ENCODE peak calls at places on chromosome 22, in four cellular contexts. One of them, this sample, is unnamed.

GRCh38 chr22:23772315-23773246 is at the start of gene MMP11:
- DNase-seq in midbrain: no peak
- DNase-seq in sigmoid colon: peak
- DNase-seq in sciatic nerve: peak
- DNase-seq in this sample: no peak

GRCh38 chr22:40348025-40348658 is 1.8 kb downstream of the ADSL start:
- DNase-seq in sciatic nerve: peak
- DNase-seq in sigmoid colon: no peak
- DNase-seq in midbrain: peak
- DNase-seq in this sample: peak

GRCh38 chr22:49613871-49614270 is 213.8 kb downstream of the BRD1 start:
- DNase-seq in sciatic nerve: no peak
- DNase-seq in midbrain: no peak
- DNase-seq in sigmoid colon: no peak
- DNase-seq in this sample: no peak

GRCh38 chr22:24975813-24976341 is 23.4 kb downstream of the KIAA1671 start:
- DNase-seq in sciatic nerve: peak
- DNase-seq in sigmoid colon: peak
- DNase-seq in midbrain: peak
- DNase-seq in this sample: peak

GRCh38 chr22:33654173-33654890 is 265.9 kb downstream of the LARGE1 start:
- DNase-seq in sciatic nerve: no peak
- DNase-seq in midbrain: no peak
- DNase-seq in sigmoid colon: no peak
- DNase-seq in this sample: no peak

GRCh38 chr22:44129614-44129976 is 51.1 kb upstream of the PARVG start:
- DNase-seq in midbrain: no peak
- DNase-seq in sigmoid colon: peak
- DNase-seq in sciatic nerve: peak
- DNase-seq in this sample: no peak

GRCh38 chr22:19743626-19744025 is 17.0 kb upstream of the TBX1 start:
- DNase-seq in midbrain: no peak
- DNase-seq in sigmoid colon: no peak
- DNase-seq in sciatic nerve: no peak
- DNase-seq in this sample: no peak

GRCh38 chr22:49327411-49327810 is 500.3 kb downstream of the BRD1 start:
- DNase-seq in sigmoid colon: no peak
- DNase-seq in midbrain: no peak
- DNase-seq in sciatic nerve: peak
- DNase-seq in this sample: no peak

GRCh38 chr22:43060213-43060612 is 29.0 kb downstream of the TTLL1 start:
- DNase-seq in midbrain: no peak
- DNase-seq in sciatic nerve: no peak
- DNase-seq in sigmoid colon: no peak
- DNase-seq in this sample: peak

GRCh38 chr22:46090051-46090591 is 60.2 kb upstream of the PPARA start:
- DNase-seq in sigmoid colon: peak
- DNase-seq in midbrain: no peak
- DNase-seq in sciatic nerve: peak
- DNase-seq in this sample: no peak

GRCh38 chr22:27785818-27786217 is 15.7 kb downstream of the MN1 start:
- DNase-seq in sciatic nerve: no peak
- DNase-seq in sigmoid colon: no peak
- DNase-seq in midbrain: no peak
- DNase-seq in this sample: no peak

GRCh38 chr22:37303821-37304274 is 21.5 kb downstream of the CYTH4 start:
- DNase-seq in midbrain: no peak
- DNase-seq in sciatic nerve: no peak
- DNase-seq in sigmoid colon: no peak
- DNase-seq in this sample: no peak

GRCh38 chr22:43478621-43479285 is 66.9 kb downstream of the MPPED1 start:
- DNase-seq in sigmoid colon: no peak
- DNase-seq in midbrain: no peak
- DNase-seq in sciatic nerve: no peak
- DNase-seq in this sample: no peak

GRCh38 chr22:19382240-19382639 is 49.3 kb downstream of the HIRA start:
- DNase-seq in sigmoid colon: peak
- DNase-seq in sciatic nerve: no peak
- DNase-seq in midbrain: no peak
- DNase-seq in this sample: no peak

GRCh38 chr22:23044570-23044969 is 25.7 kb upstream of the GNAZ start:
- DNase-seq in sciatic nerve: no peak
- DNase-seq in midbrain: no peak
- DNase-seq in sigmoid colon: no peak
- DNase-seq in this sample: no peak

GRCh38 chr22:35315855-35316745 is 16.4 kb downstream of the TOM1 start:
- DNase-seq in sigmoid colon: peak
- DNase-seq in midbrain: no peak
- DNase-seq in sciatic nerve: no peak
- DNase-seq in this sample: peak

GRCh38 chr22:25413620-25414019 is 150.9 kb upstream of the GRK3 start:
- DNase-seq in midbrain: no peak
- DNase-seq in sigmoid colon: no peak
- DNase-seq in sciatic nerve: no peak
- DNase-seq in this sample: no peak

GRCh38 chr22:37015587-37015878 is 3.7 kb downstream of the TST start:
- DNase-seq in sciatic nerve: no peak
- DNase-seq in midbrain: no peak
- DNase-seq in sigmoid colon: no peak
- DNase-seq in this sample: no peak

GRCh38 chr22:17540481-17540880 is 22.8 kb upstream of the SLC25A18 start:
- DNase-seq in midbrain: no peak
- DNase-seq in sigmoid colon: no peak
- DNase-seq in sciatic nerve: no peak
- DNase-seq in this sample: no peak

GRCh38 chr22:44574581-44575343 is 76.7 kb upstream of the RTL6 start:
- DNase-seq in sciatic nerve: peak
- DNase-seq in midbrain: no peak
- DNase-seq in sigmoid colon: peak
- DNase-seq in this sample: no peak

GRCh38 chr22:21775061-21775460 is 39.5 kb upstream of the YPEL1 start:
- DNase-seq in sciatic nerve: peak
- DNase-seq in midbrain: no peak
- DNase-seq in sigmoid colon: no peak
- DNase-seq in this sample: peak

GRCh38 chr22:41596776-41597634 is 7.4 kb upstream of the PMM1 start:
- DNase-seq in midbrain: peak
- DNase-seq in sciatic nerve: no peak
- DNase-seq in sigmoid colon: peak
- DNase-seq in this sample: peak

GRCh38 chr22:50599816-50600454 is 658 bp upstream of the MAPK8IP2 start:
- DNase-seq in midbrain: no peak
- DNase-seq in sigmoid colon: peak
- DNase-seq in sciatic nerve: peak
- DNase-seq in this sample: no peak

GRCh38 chr22:37905534-37906363 is at the start of gene MICALL1:
- DNase-seq in sigmoid colon: peak
- DNase-seq in sciatic nerve: peak
- DNase-seq in midbrain: peak
- DNase-seq in this sample: peak

GRCh38 chr22:45709004-45709739 is 37.5 kb downstream of the ATXN10 start:
- DNase-seq in midbrain: no peak
- DNase-seq in sigmoid colon: no peak
- DNase-seq in sciatic nerve: no peak
- DNase-seq in this sample: no peak

GRCh38 chr22:28424427-28425080 is 255.1 kb downstream of the TTC28 start:
- DNase-seq in sciatic nerve: no peak
- DNase-seq in sigmoid colon: no peak
- DNase-seq in midbrain: no peak
- DNase-seq in this sample: no peak

GRCh38 chr22:23248583-23248982 is 68.3 kb downstream of the BCR start:
- DNase-seq in midbrain: no peak
- DNase-seq in sigmoid colon: no peak
- DNase-seq in sciatic nerve: no peak
- DNase-seq in this sample: no peak

GRCh38 chr22:20015971-20016733 is 471 bp downstream of the ARVCF start:
- DNase-seq in sciatic nerve: peak
- DNase-seq in midbrain: no peak
- DNase-seq in sigmoid colon: peak
- DNase-seq in this sample: peak

GRCh38 chr22:29195118-29195963 is 10.4 kb upstream of the EMID1 start:
- DNase-seq in sigmoid colon: peak
- DNase-seq in midbrain: no peak
- DNase-seq in sciatic nerve: no peak
- DNase-seq in this sample: no peak

GRCh38 chr22:28246392-28246791 is 327.3 kb upstream of the PITPNB start:
- DNase-seq in midbrain: no peak
- DNase-seq in sigmoid colon: no peak
- DNase-seq in sciatic nerve: no peak
- DNase-seq in this sample: no peak